ENCODE peak calls at places on chromosomes 11 and 22, in six cellular contexts. L is prostate gland, U is brain microvascular endothelial cell, I is uterus, A is tibial nerve, B is foreskin keratinocyte. Q is an unnamed sample.

GRCh38 chr22:21758056-21758455 is 22.5 kb upstream of the YPEL1 start:
- DNase-seq in L (no peak), U (no peak), I (no peak), A (no peak), B (no peak), Q (no peak)

GRCh38 chr11:60170566-60170965 is 12.3 kb downstream of the MS4A6A start:
- DNase-seq in L (no peak), U (no peak), I (no peak), A (no peak), B (no peak), Q (no peak)

GRCh38 chr11:63769044-63769718 is 606 bp upstream of the ZFTA start:
- DNase-seq in L (no peak), U (no peak), I (peak; percentile 55), A (no peak), B (no peak), Q (peak; percentile 29)

GRCh38 chr22:27207907-27208306 is 550.5 kb downstream of the MIAT start:
- DNase-seq in L (no peak), U (peak; percentile 82), I (no peak), A (no peak), B (peak; percentile 81), Q (peak; percentile 61)

GRCh38 chr11:90343670-90344069 is 120.8 kb upstream of the CHORDC1 start:
- DNase-seq in L (no peak), U (no peak), I (no peak), A (no peak), B (no peak), Q (no peak)

GRCh38 chr11:34668583-34669053 is 47.7 kb downstream of the EHF start:
- DNase-seq in L (no peak), U (no peak), I (no peak), A (no peak), B (no peak), Q (no peak)

GRCh38 chr22:44023404-44024287 is 456 bp upstream of the PARVB start:
- DNase-seq in L (no peak), U (no peak), I (peak; percentile 42), A (no peak), B (no peak), Q (no peak)

GRCh38 chr11:103332409-103332808 is 223.2 kb downstream of the DYNC2H1 start:
- DNase-seq in L (no peak), U (no peak), I (no peak), A (no peak), B (no peak), Q (no peak)

GRCh38 chr11:71425851-71426250 is 22.3 kb downstream of the DHCR7 start:
- DNase-seq in L (peak; percentile 33), U (no peak), I (no peak), A (no peak), B (peak; percentile 88), Q (peak; percentile 71)

GRCh38 chr11:105443623-105444022 is 166.2 kb upstream of the GRIA4 start:
- DNase-seq in L (no peak), U (no peak), I (no peak), A (no peak), B (no peak), Q (no peak)

GRCh38 chr11:100932474-100933100 is 197.0 kb downstream of the PGR start:
- DNase-seq in L (no peak), U (no peak), I (no peak), A (no peak), B (peak; percentile 31), Q (peak; percentile 48)

GRCh38 chr11:118620529-118621070 is 13.2 kb downstream of the PHLDB1 start:
- DNase-seq in L (no peak), U (no peak), I (no peak), A (no peak), B (no peak), Q (no peak)

DNA sequence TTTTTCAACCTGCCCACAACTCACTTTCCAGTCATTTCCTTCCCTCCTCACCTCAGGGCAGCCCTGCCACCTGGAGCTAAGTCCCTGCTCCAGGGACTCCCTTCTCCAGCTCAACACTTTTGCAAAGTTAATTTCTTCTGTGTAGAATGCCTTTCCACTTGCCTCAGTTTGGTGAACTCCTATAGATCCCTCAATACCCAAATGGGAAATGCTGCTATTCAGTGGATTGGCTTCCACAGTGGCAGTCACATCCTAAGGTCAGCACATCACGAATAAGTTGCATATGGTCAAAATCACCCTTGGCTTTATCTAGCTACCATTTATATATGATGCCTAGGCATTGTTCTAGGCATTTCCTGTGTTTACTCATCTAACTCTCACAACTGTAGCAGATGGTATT is 23.6 kb downstream of the GDPD5 start:
- DNase-seq in L (no peak), U (no peak), I (no peak), A (no peak), B (no peak), Q (no peak)
- TF ChIP-seq CTCF in L (no peak), U (no peak), I (no peak), A (no peak), B (no peak), Q (no peak)

DNA sequence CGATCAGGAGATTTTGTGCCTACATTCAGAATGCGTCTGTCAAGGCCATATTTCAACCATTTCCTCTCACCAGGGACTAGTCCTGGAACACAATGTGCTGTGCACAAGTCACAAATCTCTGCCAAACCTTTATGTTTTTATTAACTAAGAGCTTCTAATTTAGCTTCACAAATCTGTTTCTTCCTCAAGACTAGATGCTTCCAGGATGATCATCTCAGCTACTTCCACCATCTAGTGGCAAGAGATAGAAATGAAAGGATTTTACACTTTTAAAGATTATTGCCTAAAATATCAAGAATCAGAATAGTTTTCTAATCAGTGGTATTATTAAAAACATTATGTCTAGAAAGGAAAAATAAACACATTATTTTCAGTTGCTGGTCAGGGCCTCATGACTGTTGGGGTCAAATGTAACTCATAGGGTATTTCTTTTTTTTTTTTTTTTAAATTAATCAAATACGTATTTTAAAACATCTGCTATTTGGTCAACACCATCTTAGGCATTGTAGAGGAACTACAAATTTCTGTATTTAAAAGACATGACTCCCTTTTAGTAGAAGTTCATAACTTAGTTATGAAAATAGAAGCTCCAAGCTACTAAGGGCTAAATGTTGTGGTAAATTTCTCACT is 1102.6 kb downstream of the DLG2 start:
- DNase-seq in L (no peak), U (no peak), I (no peak), A (no peak), B (no peak), Q (peak; percentile 16)
- TF ChIP-seq CTCF in L (peak; percentile 39), U (peak; percentile 46), I (peak; percentile 8), A (peak; percentile 11), B (peak; percentile 70), Q (peak; percentile 10)

GRCh38 chr11:65810046-65810868 is 23.4 kb downstream of the OVOL1 start:
- DNase-seq in L (no peak), U (no peak), I (no peak), A (no peak), B (no peak), Q (no peak)

GRCh38 chr11:65814131-65814959 is 19.4 kb upstream of the SNX32 start:
- DNase-seq in L (no peak), U (peak; percentile 65), I (no peak), A (no peak), B (peak; percentile 17), Q (peak; percentile 51)

GRCh38 chr11:65808744-65809341 is 22.0 kb downstream of the OVOL1 start:
- DNase-seq in L (no peak), U (no peak), I (no peak), A (no peak), B (no peak), Q (no peak)

GRCh38 chr11:65809496-65809895 is 22.6 kb downstream of the OVOL1 start:
- DNase-seq in L (no peak), U (no peak), I (no peak), A (no peak), B (no peak), Q (no peak)

GRCh38 chr11:65811764-65812475 is 21.8 kb upstream of the SNX32 start:
- DNase-seq in L (no peak), U (no peak), I (no peak), A (no peak), B (no peak), Q (no peak)
- TF ChIP-seq CTCF in L (no peak), U (no peak), I (no peak), A (no peak), B (no peak), Q (no peak)

DNA sequence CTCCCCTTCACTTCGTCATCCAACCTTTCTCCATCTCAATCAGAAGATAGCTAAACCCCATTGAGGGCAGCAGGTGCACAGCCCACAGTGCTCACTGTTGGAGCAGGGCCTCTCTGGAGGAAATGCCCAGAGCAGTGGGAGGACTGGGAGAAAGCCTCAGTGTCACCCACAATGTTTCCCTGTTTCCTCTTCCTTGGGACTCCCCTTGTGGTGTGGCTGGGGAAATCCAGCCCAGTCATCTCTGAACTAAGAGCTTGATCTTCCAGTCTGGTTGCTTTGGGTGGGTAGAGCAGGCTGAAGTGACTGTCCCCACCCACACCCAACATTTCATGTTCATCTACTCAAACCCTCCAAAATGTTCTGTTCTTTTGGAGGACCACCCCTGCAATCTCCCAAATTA is 29.8 kb upstream of the EED start:
- DNase-seq in L (no peak), U (no peak), I (no peak), A (no peak), B (no peak), Q (peak; percentile 63)
- TF ChIP-seq CTCF in L (no peak), U (peak; percentile 26), I (no peak), A (no peak), B (no peak), Q (peak; percentile 22)